ENCODE peak calls at places on chromosomes 2 and 18, in four cellular contexts. One of them, this sample, is unnamed.
A peak's percentile ranks its signal among the peaks of the same experiment; 100 is the strongest.

GRCh38 chr2:50221106-50221505 is 810.8 kb downstream of the NRXN1 start:
- DNase-seq in astrocyte: no peak
- DNase-seq in naive thymus-derived CD4-positive, alpha-beta T cell: no peak
- DNase-seq in BE2C: no peak
- DNase-seq in this sample: no peak

GRCh38 chr18:48142994-48143393 is 212.5 kb upstream of the SMAD2 start:
- DNase-seq in BE2C: no peak
- DNase-seq in naive thymus-derived CD4-positive, alpha-beta T cell: no peak
- DNase-seq in astrocyte: no peak
- DNase-seq in this sample: no peak

GRCh38 chr18:63936156-63936931 is 12.8 kb upstream of the HMSD start:
- DNase-seq in astrocyte: peak; percentile 38
- DNase-seq in naive thymus-derived CD4-positive, alpha-beta T cell: peak; percentile 6
- DNase-seq in BE2C: peak; percentile 63
- DNase-seq in this sample: peak; percentile 48

GRCh38 chr18:64032312-64032711 is 62.4 kb downstream of the SERPINB8 start:
- DNase-seq in BE2C: no peak
- DNase-seq in astrocyte: no peak
- DNase-seq in naive thymus-derived CD4-positive, alpha-beta T cell: no peak
- DNase-seq in this sample: no peak

GRCh38 chr2:179412116-179412515 is 147.5 kb upstream of the SESTD1 start:
- DNase-seq in naive thymus-derived CD4-positive, alpha-beta T cell: no peak
- DNase-seq in BE2C: no peak
- DNase-seq in astrocyte: peak; percentile 21
- DNase-seq in this sample: no peak

GRCh38 chr18:56148373-56148772 is 490.0 kb downstream of the TXNL1 start:
- DNase-seq in astrocyte: peak; percentile 84
- DNase-seq in naive thymus-derived CD4-positive, alpha-beta T cell: no peak
- DNase-seq in BE2C: no peak
- DNase-seq in this sample: no peak

GRCh38 chr2:201831469-201831868 is 25.1 kb downstream of the CDK15 start:
- DNase-seq in naive thymus-derived CD4-positive, alpha-beta T cell: no peak
- DNase-seq in astrocyte: peak; percentile 100
- DNase-seq in BE2C: no peak
- DNase-seq in this sample: no peak

GRCh38 chr2:28293416-28293815 is 99.2 kb upstream of the FOSL2 start:
- DNase-seq in astrocyte: no peak
- DNase-seq in naive thymus-derived CD4-positive, alpha-beta T cell: no peak
- DNase-seq in BE2C: no peak
- DNase-seq in this sample: no peak

GRCh38 chr2:73111300-73112025 is 1.3 kb downstream of the RAB11FIP5 start:
- DNase-seq in BE2C: no peak
- DNase-seq in naive thymus-derived CD4-positive, alpha-beta T cell: peak; percentile 5
- DNase-seq in astrocyte: peak; percentile 40
- DNase-seq in this sample: no peak

GRCh38 chr2:10497797-10498251 is 49.7 kb upstream of the ODC1 start:
- DNase-seq in BE2C: peak; percentile 90
- DNase-seq in naive thymus-derived CD4-positive, alpha-beta T cell: no peak
- DNase-seq in astrocyte: peak; percentile 79
- DNase-seq in this sample: no peak

GRCh38 chr2:85017436-85018048 is 46.6 kb downstream of the KCMF1 start:
- DNase-seq in naive thymus-derived CD4-positive, alpha-beta T cell: peak; percentile 20
- DNase-seq in astrocyte: no peak
- DNase-seq in BE2C: no peak
- DNase-seq in this sample: no peak

GRCh38 chr2:145644820-145645302 is 1124.9 kb upstream of the ZEB2 start:
- DNase-seq in BE2C: no peak
- DNase-seq in naive thymus-derived CD4-positive, alpha-beta T cell: no peak
- DNase-seq in astrocyte: no peak
- DNase-seq in this sample: no peak

GRCh38 chr2:239175181-239175580 is 225.6 kb downstream of the HDAC4 start:
- DNase-seq in naive thymus-derived CD4-positive, alpha-beta T cell: no peak
- DNase-seq in BE2C: peak; percentile 0
- DNase-seq in astrocyte: no peak
- DNase-seq in this sample: no peak

GRCh38 chr18:28050561-28050960 is 126.4 kb downstream of the CDH2 start:
- DNase-seq in astrocyte: no peak
- DNase-seq in naive thymus-derived CD4-positive, alpha-beta T cell: no peak
- DNase-seq in BE2C: no peak
- DNase-seq in this sample: no peak

GRCh38 chr2:65120990-65121693 is 8.8 kb downstream of the RAB1A start:
- DNase-seq in astrocyte: no peak
- DNase-seq in naive thymus-derived CD4-positive, alpha-beta T cell: no peak
- DNase-seq in BE2C: no peak
- DNase-seq in this sample: no peak

GRCh38 chr18:34928754-34929335 is 112.4 kb upstream of the MAPRE2 start:
- DNase-seq in naive thymus-derived CD4-positive, alpha-beta T cell: no peak
- DNase-seq in astrocyte: no peak
- DNase-seq in BE2C: no peak
- DNase-seq in this sample: no peak

GRCh38 chr2:62724886-62725711 is 19.6 kb downstream of the EHBP1 start:
- DNase-seq in BE2C: peak; percentile 23
- DNase-seq in astrocyte: no peak
- DNase-seq in naive thymus-derived CD4-positive, alpha-beta T cell: no peak
- DNase-seq in this sample: no peak

GRCh38 chr2:99477054-99477453 is 12.8 kb downstream of the REV1 start:
- DNase-seq in naive thymus-derived CD4-positive, alpha-beta T cell: no peak
- DNase-seq in astrocyte: no peak
- DNase-seq in BE2C: no peak
- DNase-seq in this sample: no peak

GRCh38 chr2:37507703-37508102 is 163.3 kb downstream of the QPCT start:
- DNase-seq in astrocyte: no peak
- DNase-seq in naive thymus-derived CD4-positive, alpha-beta T cell: no peak
- DNase-seq in BE2C: no peak
- DNase-seq in this sample: no peak

GRCh38 chr2:225911019-225911418 is 511.5 kb downstream of the NYAP2 start:
- DNase-seq in BE2C: no peak
- DNase-seq in astrocyte: peak; percentile 46
- DNase-seq in naive thymus-derived CD4-positive, alpha-beta T cell: no peak
- DNase-seq in this sample: no peak

GRCh38 chr2:9985531-9985930 is 34.0 kb downstream of the GRHL1 start:
- DNase-seq in naive thymus-derived CD4-positive, alpha-beta T cell: no peak
- DNase-seq in astrocyte: no peak
- DNase-seq in BE2C: no peak
- DNase-seq in this sample: no peak

GRCh38 chr2:222900354-222900753 is 39.5 kb downstream of the ACSL3 start:
- DNase-seq in BE2C: no peak
- DNase-seq in astrocyte: peak; percentile 73
- DNase-seq in naive thymus-derived CD4-positive, alpha-beta T cell: no peak
- DNase-seq in this sample: no peak

GRCh38 chr2:101307503-101307902 is 998 bp downstream of the RNF149 start:
- DNase-seq in BE2C: no peak
- DNase-seq in naive thymus-derived CD4-positive, alpha-beta T cell: no peak
- DNase-seq in astrocyte: no peak
- DNase-seq in this sample: no peak

GRCh38 chr2:230821261-230821990 is 43.3 kb upstream of the ITM2C start:
- DNase-seq in astrocyte: no peak
- DNase-seq in naive thymus-derived CD4-positive, alpha-beta T cell: no peak
- DNase-seq in BE2C: no peak
- DNase-seq in this sample: no peak

GRCh38 chr18:77230645-77231044 is 19.0 kb upstream of the GALR1 start:
- DNase-seq in BE2C: no peak
- DNase-seq in astrocyte: no peak
- DNase-seq in naive thymus-derived CD4-positive, alpha-beta T cell: no peak
- DNase-seq in this sample: no peak

GRCh38 chr2:149579972-149580882 is 7.3 kb downstream of the MMADHC start:
- DNase-seq in naive thymus-derived CD4-positive, alpha-beta T cell: no peak
- DNase-seq in astrocyte: no peak
- DNase-seq in BE2C: no peak
- DNase-seq in this sample: no peak

GRCh38 chr18:13264986-13265900 is 46.7 kb downstream of the LDLRAD4 start:
- DNase-seq in BE2C: no peak
- DNase-seq in naive thymus-derived CD4-positive, alpha-beta T cell: no peak
- DNase-seq in astrocyte: no peak
- DNase-seq in this sample: no peak

GRCh38 chr18:62033756-62034155 is 140.9 kb upstream of the RNF152 start:
- DNase-seq in naive thymus-derived CD4-positive, alpha-beta T cell: no peak
- DNase-seq in astrocyte: no peak
- DNase-seq in BE2C: no peak
- DNase-seq in this sample: no peak

GRCh38 chr2:36502081-36502480 is 95.9 kb downstream of the FEZ2 start:
- DNase-seq in BE2C: no peak
- DNase-seq in astrocyte: peak; percentile 66
- DNase-seq in naive thymus-derived CD4-positive, alpha-beta T cell: no peak
- DNase-seq in this sample: no peak

GRCh38 chr2:237235383-237236095 is 149.8 kb downstream of the COPS8 start:
- DNase-seq in naive thymus-derived CD4-positive, alpha-beta T cell: no peak
- DNase-seq in astrocyte: peak; percentile 97
- DNase-seq in BE2C: no peak
- DNase-seq in this sample: no peak

DNA sequence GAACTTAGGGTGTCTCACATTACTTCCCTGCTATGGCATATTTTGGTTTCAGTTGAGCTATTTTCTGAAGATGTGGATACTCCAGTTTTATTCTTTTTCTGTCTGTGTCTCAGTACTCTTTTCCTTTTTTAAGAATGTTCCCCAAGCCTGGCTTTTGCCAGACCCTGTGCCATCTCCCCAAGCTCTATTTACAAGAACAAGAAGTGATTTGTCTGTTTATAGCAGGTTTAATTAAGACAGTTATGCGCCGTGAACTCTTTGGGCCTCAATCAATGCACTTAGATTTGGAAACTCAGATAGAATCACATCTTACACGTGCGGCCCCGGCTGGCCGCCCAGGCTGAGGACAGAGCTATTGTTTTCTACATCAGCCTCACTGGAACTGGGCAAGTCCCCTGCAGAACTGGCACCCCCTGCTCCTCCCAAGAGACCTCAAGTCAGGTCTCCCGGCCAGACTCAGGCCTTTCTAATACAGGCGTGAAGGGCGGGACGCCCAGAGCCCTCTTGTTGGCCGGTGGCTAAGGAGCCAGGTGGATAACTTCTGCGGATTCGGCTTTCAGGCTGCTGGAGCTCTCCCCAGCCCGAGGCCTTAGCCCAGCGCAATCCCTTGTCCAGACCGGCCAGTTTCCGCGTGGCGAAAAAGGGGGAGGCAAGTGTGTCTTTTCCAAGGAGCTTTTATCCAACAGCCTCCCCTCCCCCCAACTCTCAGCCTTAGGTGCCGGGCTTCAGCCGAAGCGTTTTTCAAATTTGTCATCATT is 9.1 kb upstream of the SATB2 start:
- DNase-seq in BE2C: no peak
- DNase-seq in naive thymus-derived CD4-positive, alpha-beta T cell: no peak
- DNase-seq in astrocyte: no peak
- DNase-seq in this sample: no peak
- H3K27me3 ChIP-seq in BE2C: peaks cover 98% of the 10 kb centered on the region
- H3K27me3 ChIP-seq in naive thymus-derived CD4-positive, alpha-beta T cell: peaks cover 63% of the 10 kb centered on the region
- H3K27me3 ChIP-seq in astrocyte: peaks cover 85% of the 10 kb centered on the region
- H3K27me3 ChIP-seq in this sample: peaks cover 66% of the 10 kb centered on the region

GRCh38 chr2:60544980-60545560 is 8.4 kb downstream of the BCL11A start:
- DNase-seq in astrocyte: no peak
- DNase-seq in BE2C: no peak
- DNase-seq in naive thymus-derived CD4-positive, alpha-beta T cell: no peak
- DNase-seq in this sample: no peak
- H3K27me3 ChIP-seq in astrocyte: no peaks in the 10 kb centered on the region
- H3K27me3 ChIP-seq in BE2C: no peaks in the 10 kb centered on the region
- H3K27me3 ChIP-seq in naive thymus-derived CD4-positive, alpha-beta T cell: peaks cover 20% of the 10 kb centered on the region
- H3K27me3 ChIP-seq in this sample: no peaks in the 10 kb centered on the region

GRCh38 chr2:3870997-3871396 is 167.6 kb downstream of the DCDC2C start:
- DNase-seq in naive thymus-derived CD4-positive, alpha-beta T cell: no peak
- DNase-seq in astrocyte: no peak
- DNase-seq in BE2C: no peak
- DNase-seq in this sample: no peak
- H3K27me3 ChIP-seq in naive thymus-derived CD4-positive, alpha-beta T cell: no peaks in the 10 kb centered on the region
- H3K27me3 ChIP-seq in astrocyte: no peaks in the 10 kb centered on the region
- H3K27me3 ChIP-seq in BE2C: peaks cover 13% of the 10 kb centered on the region
- H3K27me3 ChIP-seq in this sample: no peaks in the 10 kb centered on the region

DNA sequence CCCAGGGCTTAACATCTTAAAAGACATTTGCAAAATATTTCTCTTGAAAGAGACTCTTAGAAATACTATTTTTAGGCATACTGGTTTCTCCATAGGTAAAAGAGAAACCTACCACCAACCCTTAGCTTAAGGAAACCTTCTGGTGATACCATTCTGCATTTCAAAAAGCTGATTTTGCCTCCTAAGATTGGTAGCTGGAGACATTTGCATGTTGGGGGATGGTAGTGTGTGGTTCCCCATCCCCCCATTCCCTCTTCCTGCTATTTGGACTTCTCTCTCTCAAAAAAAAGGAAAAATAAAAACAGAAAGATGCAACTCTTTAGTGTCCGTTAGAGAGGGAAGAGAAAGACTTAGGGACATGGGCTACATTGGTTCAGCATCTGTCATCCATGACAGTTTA is 4.2 kb downstream of the LRRTM1 start:
- DNase-seq in astrocyte: no peak
- DNase-seq in BE2C: no peak
- DNase-seq in naive thymus-derived CD4-positive, alpha-beta T cell: no peak
- DNase-seq in this sample: no peak
- H3K27me3 ChIP-seq in astrocyte: peaks cover 46% of the 10 kb centered on the region
- H3K27me3 ChIP-seq in BE2C: no peaks in the 10 kb centered on the region
- H3K27me3 ChIP-seq in naive thymus-derived CD4-positive, alpha-beta T cell: peaks cover 8% of the 10 kb centered on the region
- H3K27me3 ChIP-seq in this sample: no peaks in the 10 kb centered on the region

This sample was measured in thoracic aorta.